ENCODE peak calls at places on chromosomes 12 and 14, in seven cellular contexts. One of them, this sample, is unnamed.

GRCh38 chr12:68479261-68479581 is 131.5 kb upstream of the RAP1B start:
- DNase-seq in tibial nerve: no peak
- DNase-seq in right lobe of liver: no peak
- DNase-seq in A549: no peak
- DNase-seq in body of pancreas: no peak
- DNase-seq in thyroid gland: peak
- DNase-seq in gastrocnemius medialis: no peak
- DNase-seq in this sample: no peak

GRCh38 chr12:123269395-123269892 is 2.2 kb downstream of the CDK2AP1 start:
- DNase-seq in tibial nerve: peak
- DNase-seq in thyroid gland: peak
- DNase-seq in gastrocnemius medialis: no peak
- DNase-seq in A549: no peak
- DNase-seq in body of pancreas: peak
- DNase-seq in right lobe of liver: peak
- DNase-seq in this sample: peak

GRCh38 chr14:51094282-51094821 is 553 bp downstream of the TRIM9 start:
- DNase-seq in gastrocnemius medialis: no peak
- DNase-seq in tibial nerve: no peak
- DNase-seq in right lobe of liver: no peak
- DNase-seq in A549: peak
- DNase-seq in thyroid gland: no peak
- DNase-seq in body of pancreas: no peak
- DNase-seq in this sample: no peak

GRCh38 chr14:106039400-106039799 is 513.0 kb downstream of the TMEM121 start:
- DNase-seq in thyroid gland: peak
- DNase-seq in gastrocnemius medialis: no peak
- DNase-seq in body of pancreas: peak
- DNase-seq in tibial nerve: no peak
- DNase-seq in A549: peak
- DNase-seq in right lobe of liver: no peak
- DNase-seq in this sample: no peak

GRCh38 chr12:9911708-9912107 is 20.5 kb downstream of the CLEC2A start:
- DNase-seq in right lobe of liver: no peak
- DNase-seq in thyroid gland: no peak
- DNase-seq in gastrocnemius medialis: no peak
- DNase-seq in A549: no peak
- DNase-seq in body of pancreas: no peak
- DNase-seq in tibial nerve: no peak
- DNase-seq in this sample: no peak

GRCh38 chr12:46650688-46651087 is 175.1 kb downstream of the SLC38A4 start:
- DNase-seq in gastrocnemius medialis: no peak
- DNase-seq in body of pancreas: no peak
- DNase-seq in right lobe of liver: no peak
- DNase-seq in A549: no peak
- DNase-seq in tibial nerve: no peak
- DNase-seq in thyroid gland: no peak
- DNase-seq in this sample: no peak

GRCh38 chr14:71668186-71668912 is 263.9 kb upstream of the RGS6 start:
- DNase-seq in tibial nerve: no peak
- DNase-seq in thyroid gland: no peak
- DNase-seq in right lobe of liver: no peak
- DNase-seq in body of pancreas: no peak
- DNase-seq in A549: no peak
- DNase-seq in gastrocnemius medialis: no peak
- DNase-seq in this sample: no peak

GRCh38 chr14:73807439-73807838 is 44.2 kb upstream of the PTGR2 start:
- DNase-seq in thyroid gland: no peak
- DNase-seq in tibial nerve: no peak
- DNase-seq in body of pancreas: no peak
- DNase-seq in gastrocnemius medialis: no peak
- DNase-seq in A549: no peak
- DNase-seq in right lobe of liver: no peak
- DNase-seq in this sample: no peak

GRCh38 chr12:89470741-89471504 is 53.7 kb downstream of the GALNT4 start:
- DNase-seq in thyroid gland: no peak
- DNase-seq in right lobe of liver: no peak
- DNase-seq in tibial nerve: no peak
- DNase-seq in gastrocnemius medialis: no peak
- DNase-seq in body of pancreas: no peak
- DNase-seq in A549: peak
- DNase-seq in this sample: peak

GRCh38 chr14:67674480-67675218 is at the start of gene VTI1B:
- DNase-seq in A549: peak
- DNase-seq in tibial nerve: peak
- DNase-seq in right lobe of liver: peak
- DNase-seq in body of pancreas: peak
- DNase-seq in thyroid gland: peak
- DNase-seq in gastrocnemius medialis: peak
- DNase-seq in this sample: peak
- TF ChIP-seq POLR2A in A549: peak
- TF ChIP-seq POLR2A in tibial nerve: peak
- TF ChIP-seq POLR2A in right lobe of liver: peak
- TF ChIP-seq POLR2A in body of pancreas: peak
- TF ChIP-seq POLR2A in thyroid gland: peak
- TF ChIP-seq POLR2A in gastrocnemius medialis: peak
- TF ChIP-seq POLR2A in this sample: peak

DNA sequence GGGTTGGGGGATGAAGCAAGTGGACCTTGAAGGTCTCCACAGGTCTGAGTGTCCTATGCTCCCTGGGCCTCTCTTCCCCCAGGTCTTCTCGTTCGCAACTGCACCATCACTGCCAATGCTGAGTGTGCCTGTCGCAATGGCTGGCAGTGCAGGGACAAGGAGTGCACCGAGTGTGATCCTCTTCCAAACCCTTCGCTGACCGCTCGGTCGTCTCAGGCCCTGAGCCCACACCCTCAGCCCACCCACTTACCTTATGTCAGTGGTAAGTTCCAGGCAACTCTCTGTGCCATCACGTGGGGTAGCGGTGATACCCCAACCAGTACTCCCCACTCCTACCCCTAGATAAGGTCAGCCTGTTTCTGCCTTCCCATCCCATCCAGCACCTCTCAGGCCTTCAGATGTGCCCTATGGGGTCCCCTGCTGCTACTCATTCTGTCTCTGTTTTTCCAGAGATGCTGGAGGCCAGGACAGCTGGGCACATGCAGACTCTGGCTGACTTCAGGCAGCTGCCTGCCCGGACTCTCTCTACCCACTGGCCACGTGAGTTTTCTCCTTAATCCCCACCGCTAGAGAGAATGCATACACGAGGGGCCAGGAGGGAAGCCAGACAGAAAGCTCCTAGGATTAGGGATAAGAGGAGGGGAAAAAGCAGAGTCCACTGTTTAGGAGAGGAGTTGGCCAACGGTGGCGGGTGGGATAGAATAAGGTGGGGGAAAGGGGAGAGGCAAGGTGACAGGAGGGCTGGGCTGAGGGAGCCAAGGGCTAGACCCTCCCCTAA is 1.6 kb upstream of the TAPBPL start:
- DNase-seq in right lobe of liver: no peak
- DNase-seq in thyroid gland: no peak
- DNase-seq in gastrocnemius medialis: no peak
- DNase-seq in A549: no peak
- DNase-seq in tibial nerve: no peak
- DNase-seq in body of pancreas: no peak
- DNase-seq in this sample: no peak
- TF ChIP-seq POLR2A in right lobe of liver: no peak
- TF ChIP-seq POLR2A in thyroid gland: no peak
- TF ChIP-seq POLR2A in gastrocnemius medialis: no peak
- TF ChIP-seq POLR2A in A549: no peak
- TF ChIP-seq POLR2A in tibial nerve: no peak
- TF ChIP-seq POLR2A in body of pancreas: no peak
- TF ChIP-seq POLR2A in this sample: no peak

GRCh38 chr14:104107611-104108569 is 22.4 kb downstream of the ASPG start:
- DNase-seq in thyroid gland: peak
- DNase-seq in A549: no peak
- DNase-seq in gastrocnemius medialis: no peak
- DNase-seq in right lobe of liver: peak
- DNase-seq in tibial nerve: no peak
- DNase-seq in body of pancreas: no peak
- DNase-seq in this sample: no peak

GRCh38 chr14:104110491-104111209 is 25.1 kb downstream of the ASPG start:
- DNase-seq in gastrocnemius medialis: no peak
- DNase-seq in tibial nerve: no peak
- DNase-seq in A549: no peak
- DNase-seq in thyroid gland: peak
- DNase-seq in right lobe of liver: peak
- DNase-seq in body of pancreas: no peak
- DNase-seq in this sample: no peak

GRCh38 chr14:104109731-104110361 is 24.3 kb downstream of the ASPG start:
- DNase-seq in thyroid gland: peak
- DNase-seq in body of pancreas: no peak
- DNase-seq in right lobe of liver: peak
- DNase-seq in gastrocnemius medialis: no peak
- DNase-seq in tibial nerve: no peak
- DNase-seq in A549: no peak
- DNase-seq in this sample: no peak

GRCh38 chr14:104108570-104109060 is 23.1 kb downstream of the ASPG start:
- DNase-seq in thyroid gland: peak
- DNase-seq in body of pancreas: no peak
- DNase-seq in gastrocnemius medialis: no peak
- DNase-seq in right lobe of liver: peak
- DNase-seq in A549: no peak
- DNase-seq in tibial nerve: no peak
- DNase-seq in this sample: no peak

GRCh38 chr14:104109121-104109541 is 23.6 kb downstream of the ASPG start:
- DNase-seq in body of pancreas: no peak
- DNase-seq in A549: no peak
- DNase-seq in gastrocnemius medialis: no peak
- DNase-seq in right lobe of liver: no peak
- DNase-seq in thyroid gland: peak
- DNase-seq in tibial nerve: no peak
- DNase-seq in this sample: no peak
- TF ChIP-seq POLR2A in body of pancreas: no peak
- TF ChIP-seq POLR2A in A549: no peak
- TF ChIP-seq POLR2A in gastrocnemius medialis: no peak
- TF ChIP-seq POLR2A in right lobe of liver: no peak
- TF ChIP-seq POLR2A in thyroid gland: no peak
- TF ChIP-seq POLR2A in tibial nerve: no peak
- TF ChIP-seq POLR2A in this sample: no peak

GRCh38 chr12:28602760-28603638 is 412.7 kb downstream of the CCDC91 start:
- DNase-seq in right lobe of liver: no peak
- DNase-seq in tibial nerve: no peak
- DNase-seq in body of pancreas: no peak
- DNase-seq in thyroid gland: no peak
- DNase-seq in gastrocnemius medialis: no peak
- DNase-seq in A549: no peak
- DNase-seq in this sample: no peak

GRCh38 chr12:28606967-28607557 is 416.8 kb downstream of the CCDC91 start:
- DNase-seq in A549: no peak
- DNase-seq in gastrocnemius medialis: no peak
- DNase-seq in tibial nerve: no peak
- DNase-seq in thyroid gland: no peak
- DNase-seq in right lobe of liver: no peak
- DNase-seq in body of pancreas: no peak
- DNase-seq in this sample: no peak

GRCh38 chr12:28603801-28604200 is 413.5 kb downstream of the CCDC91 start:
- DNase-seq in right lobe of liver: no peak
- DNase-seq in thyroid gland: no peak
- DNase-seq in body of pancreas: no peak
- DNase-seq in A549: no peak
- DNase-seq in gastrocnemius medialis: no peak
- DNase-seq in tibial nerve: no peak
- DNase-seq in this sample: no peak

GRCh38 chr12:28601659-28602058 is 411.4 kb downstream of the CCDC91 start:
- DNase-seq in A549: no peak
- DNase-seq in tibial nerve: no peak
- DNase-seq in body of pancreas: no peak
- DNase-seq in gastrocnemius medialis: no peak
- DNase-seq in right lobe of liver: no peak
- DNase-seq in thyroid gland: no peak
- DNase-seq in this sample: no peak

DNA sequence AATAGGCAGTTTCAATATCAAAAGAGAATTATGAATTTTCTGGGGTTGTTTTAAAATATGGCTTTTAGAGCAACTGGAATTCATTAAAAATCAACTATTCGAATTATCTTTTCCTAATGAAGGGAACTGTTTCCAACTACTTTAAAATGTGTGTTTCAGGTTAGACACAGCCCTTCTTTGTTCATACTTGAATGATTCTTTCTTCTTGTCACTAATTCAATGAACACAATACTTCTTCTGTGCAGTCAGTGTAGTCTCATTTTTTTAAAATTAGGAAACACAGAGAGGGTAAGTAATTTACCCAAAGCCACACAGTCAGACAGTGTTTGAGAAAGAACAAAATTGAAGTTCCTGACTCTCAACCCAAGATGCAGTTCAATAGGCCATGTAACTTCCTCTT is 414.0 kb downstream of the CCDC91 start:
- DNase-seq in body of pancreas: no peak
- DNase-seq in gastrocnemius medialis: no peak
- DNase-seq in tibial nerve: no peak
- DNase-seq in A549: no peak
- DNase-seq in right lobe of liver: no peak
- DNase-seq in thyroid gland: no peak
- DNase-seq in this sample: no peak
- TF ChIP-seq POLR2A in body of pancreas: no peak
- TF ChIP-seq POLR2A in gastrocnemius medialis: no peak
- TF ChIP-seq POLR2A in tibial nerve: no peak
- TF ChIP-seq POLR2A in A549: no peak
- TF ChIP-seq POLR2A in right lobe of liver: no peak
- TF ChIP-seq POLR2A in thyroid gland: no peak
- TF ChIP-seq POLR2A in this sample: no peak

GRCh38 chr14:70600382-70601157 is at the start of gene MED6:
- DNase-seq in gastrocnemius medialis: peak
- DNase-seq in right lobe of liver: peak
- DNase-seq in body of pancreas: peak
- DNase-seq in A549: peak
- DNase-seq in thyroid gland: peak
- DNase-seq in tibial nerve: peak
- DNase-seq in this sample: peak
- TF ChIP-seq POLR2A in gastrocnemius medialis: no peak
- TF ChIP-seq POLR2A in right lobe of liver: no peak
- TF ChIP-seq POLR2A in body of pancreas: peak
- TF ChIP-seq POLR2A in A549: peak
- TF ChIP-seq POLR2A in thyroid gland: peak
- TF ChIP-seq POLR2A in tibial nerve: peak
- TF ChIP-seq POLR2A in this sample: peak

GRCh38 chr12:128823916-128824839 is at the start of gene SLC15A4:
- DNase-seq in thyroid gland: peak
- DNase-seq in right lobe of liver: peak
- DNase-seq in tibial nerve: peak
- DNase-seq in A549: peak
- DNase-seq in gastrocnemius medialis: peak
- DNase-seq in body of pancreas: peak
- DNase-seq in this sample: peak
- TF ChIP-seq POLR2A in thyroid gland: peak
- TF ChIP-seq POLR2A in right lobe of liver: peak
- TF ChIP-seq POLR2A in tibial nerve: peak
- TF ChIP-seq POLR2A in A549: peak
- TF ChIP-seq POLR2A in gastrocnemius medialis: peak
- TF ChIP-seq POLR2A in body of pancreas: peak
- TF ChIP-seq POLR2A in this sample: peak

GRCh38 chr14:50000215-50001145 is 107.6 kb downstream of the ARF6 start:
- DNase-seq in gastrocnemius medialis: peak
- DNase-seq in body of pancreas: no peak
- DNase-seq in thyroid gland: peak
- DNase-seq in tibial nerve: peak
- DNase-seq in A549: peak
- DNase-seq in right lobe of liver: peak
- DNase-seq in this sample: peak
- TF ChIP-seq POLR2A in gastrocnemius medialis: peak
- TF ChIP-seq POLR2A in body of pancreas: peak
- TF ChIP-seq POLR2A in thyroid gland: peak
- TF ChIP-seq POLR2A in tibial nerve: no peak
- TF ChIP-seq POLR2A in A549: peak
- TF ChIP-seq POLR2A in right lobe of liver: peak
- TF ChIP-seq POLR2A in this sample: peak